ENCODE peak calls at places on chromosomes 7 and 10, in nine cellular contexts. One of them, this sample, is unnamed.

GRCh38 chr7:33874943-33875342 is 30.4 kb upstream of the BMPER start:
- ATAC-seq in activated naive CD4-positive, alpha-beta T cell treated with anti-CD3 and anti-CD28 coated beads, Interleukin-2, amount 50 U/mL, for 72 hours: no peak
- ATAC-seq in activated T-helper 17 cell treated with anti-CD3 and anti-CD28 coated beads, Interleukin-2, amount 50 U/mL, for 72 hours: no peak
- ATAC-seq in memory B cell: no peak
- ATAC-seq in left ventricle myocardium superior: peak
- ATAC-seq in T-cell: no peak
- ATAC-seq in omental fat pad: peak
- ATAC-seq in activated CD8-positive, alpha-beta T cell treated with anti-CD3 and anti-CD28 coated beads for 36 hours: no peak
- ATAC-seq in left lung: peak
- ATAC-seq in this sample: peak

GRCh38 chr7:47661051-47661714 is 79.3 kb upstream of the TNS3 start:
- ATAC-seq in activated CD8-positive, alpha-beta T cell treated with anti-CD3 and anti-CD28 coated beads for 36 hours: no peak
- ATAC-seq in activated T-helper 17 cell treated with anti-CD3 and anti-CD28 coated beads, Interleukin-2, amount 50 U/mL, for 72 hours: no peak
- ATAC-seq in left lung: no peak
- ATAC-seq in memory B cell: no peak
- ATAC-seq in T-cell: no peak
- ATAC-seq in omental fat pad: no peak
- ATAC-seq in activated naive CD4-positive, alpha-beta T cell treated with anti-CD3 and anti-CD28 coated beads, Interleukin-2, amount 50 U/mL, for 72 hours: peak
- ATAC-seq in left ventricle myocardium superior: no peak
- ATAC-seq in this sample: peak

GRCh38 chr10:93068411-93069244 is 5.1 kb upstream of the CYP26A1 start:
- ATAC-seq in activated T-helper 17 cell treated with anti-CD3 and anti-CD28 coated beads, Interleukin-2, amount 50 U/mL, for 72 hours: no peak
- ATAC-seq in T-cell: no peak
- ATAC-seq in omental fat pad: no peak
- ATAC-seq in left lung: no peak
- ATAC-seq in activated naive CD4-positive, alpha-beta T cell treated with anti-CD3 and anti-CD28 coated beads, Interleukin-2, amount 50 U/mL, for 72 hours: peak
- ATAC-seq in memory B cell: no peak
- ATAC-seq in activated CD8-positive, alpha-beta T cell treated with anti-CD3 and anti-CD28 coated beads for 36 hours: no peak
- ATAC-seq in left ventricle myocardium superior: no peak
- ATAC-seq in this sample: peak

GRCh38 chr7:42347616-42348015 is 110.6 kb upstream of the GLI3 start:
- ATAC-seq in left lung: no peak
- ATAC-seq in activated naive CD4-positive, alpha-beta T cell treated with anti-CD3 and anti-CD28 coated beads, Interleukin-2, amount 50 U/mL, for 72 hours: no peak
- ATAC-seq in memory B cell: no peak
- ATAC-seq in T-cell: no peak
- ATAC-seq in activated T-helper 17 cell treated with anti-CD3 and anti-CD28 coated beads, Interleukin-2, amount 50 U/mL, for 72 hours: no peak
- ATAC-seq in activated CD8-positive, alpha-beta T cell treated with anti-CD3 and anti-CD28 coated beads for 36 hours: no peak
- ATAC-seq in left ventricle myocardium superior: no peak
- ATAC-seq in omental fat pad: no peak
- ATAC-seq in this sample: no peak

GRCh38 chr10:35042783-35043182 is 47.4 kb downstream of the CUL2 start:
- ATAC-seq in T-cell: no peak
- ATAC-seq in memory B cell: no peak
- ATAC-seq in left lung: peak
- ATAC-seq in left ventricle myocardium superior: no peak
- ATAC-seq in omental fat pad: no peak
- ATAC-seq in activated naive CD4-positive, alpha-beta T cell treated with anti-CD3 and anti-CD28 coated beads, Interleukin-2, amount 50 U/mL, for 72 hours: no peak
- ATAC-seq in activated CD8-positive, alpha-beta T cell treated with anti-CD3 and anti-CD28 coated beads for 36 hours: no peak
- ATAC-seq in activated T-helper 17 cell treated with anti-CD3 and anti-CD28 coated beads, Interleukin-2, amount 50 U/mL, for 72 hours: no peak
- ATAC-seq in this sample: no peak

GRCh38 chr7:123533929-123534382 is 439 bp downstream of the IQUB start:
- ATAC-seq in activated T-helper 17 cell treated with anti-CD3 and anti-CD28 coated beads, Interleukin-2, amount 50 U/mL, for 72 hours: peak
- ATAC-seq in activated CD8-positive, alpha-beta T cell treated with anti-CD3 and anti-CD28 coated beads for 36 hours: no peak
- ATAC-seq in memory B cell: peak
- ATAC-seq in left lung: peak
- ATAC-seq in omental fat pad: no peak
- ATAC-seq in activated naive CD4-positive, alpha-beta T cell treated with anti-CD3 and anti-CD28 coated beads, Interleukin-2, amount 50 U/mL, for 72 hours: peak
- ATAC-seq in left ventricle myocardium superior: no peak
- ATAC-seq in T-cell: peak
- ATAC-seq in this sample: no peak

GRCh38 chr10:91296471-91296870 is 76.0 kb downstream of the PCGF5 start:
- ATAC-seq in left ventricle myocardium superior: no peak
- ATAC-seq in omental fat pad: no peak
- ATAC-seq in activated naive CD4-positive, alpha-beta T cell treated with anti-CD3 and anti-CD28 coated beads, Interleukin-2, amount 50 U/mL, for 72 hours: no peak
- ATAC-seq in activated CD8-positive, alpha-beta T cell treated with anti-CD3 and anti-CD28 coated beads for 36 hours: no peak
- ATAC-seq in T-cell: no peak
- ATAC-seq in memory B cell: no peak
- ATAC-seq in activated T-helper 17 cell treated with anti-CD3 and anti-CD28 coated beads, Interleukin-2, amount 50 U/mL, for 72 hours: no peak
- ATAC-seq in left lung: no peak
- ATAC-seq in this sample: no peak

GRCh38 chr7:79227035-79227434 is 226.4 kb downstream of the MAGI2 start:
- ATAC-seq in left lung: no peak
- ATAC-seq in T-cell: no peak
- ATAC-seq in activated T-helper 17 cell treated with anti-CD3 and anti-CD28 coated beads, Interleukin-2, amount 50 U/mL, for 72 hours: no peak
- ATAC-seq in activated naive CD4-positive, alpha-beta T cell treated with anti-CD3 and anti-CD28 coated beads, Interleukin-2, amount 50 U/mL, for 72 hours: no peak
- ATAC-seq in memory B cell: no peak
- ATAC-seq in omental fat pad: no peak
- ATAC-seq in activated CD8-positive, alpha-beta T cell treated with anti-CD3 and anti-CD28 coated beads for 36 hours: no peak
- ATAC-seq in left ventricle myocardium superior: no peak
- ATAC-seq in this sample: peak

GRCh38 chr10:113273151-113273876 is 279.5 kb upstream of the HABP2 start:
- ATAC-seq in left ventricle myocardium superior: peak
- ATAC-seq in omental fat pad: no peak
- ATAC-seq in activated CD8-positive, alpha-beta T cell treated with anti-CD3 and anti-CD28 coated beads for 36 hours: no peak
- ATAC-seq in activated naive CD4-positive, alpha-beta T cell treated with anti-CD3 and anti-CD28 coated beads, Interleukin-2, amount 50 U/mL, for 72 hours: no peak
- ATAC-seq in memory B cell: no peak
- ATAC-seq in activated T-helper 17 cell treated with anti-CD3 and anti-CD28 coated beads, Interleukin-2, amount 50 U/mL, for 72 hours: no peak
- ATAC-seq in left lung: peak
- ATAC-seq in T-cell: no peak
- ATAC-seq in this sample: no peak

GRCh38 chr10:63376560-63377304 is 89.0 kb downstream of the JMJD1C start:
- ATAC-seq in activated CD8-positive, alpha-beta T cell treated with anti-CD3 and anti-CD28 coated beads for 36 hours: no peak
- ATAC-seq in T-cell: no peak
- ATAC-seq in activated naive CD4-positive, alpha-beta T cell treated with anti-CD3 and anti-CD28 coated beads, Interleukin-2, amount 50 U/mL, for 72 hours: no peak
- ATAC-seq in left ventricle myocardium superior: no peak
- ATAC-seq in activated T-helper 17 cell treated with anti-CD3 and anti-CD28 coated beads, Interleukin-2, amount 50 U/mL, for 72 hours: no peak
- ATAC-seq in memory B cell: peak
- ATAC-seq in left lung: peak
- ATAC-seq in omental fat pad: no peak
- ATAC-seq in this sample: no peak

GRCh38 chr7:107069457-107069856 is 25.0 kb downstream of the PRKAR2B start:
- ATAC-seq in activated naive CD4-positive, alpha-beta T cell treated with anti-CD3 and anti-CD28 coated beads, Interleukin-2, amount 50 U/mL, for 72 hours: no peak
- ATAC-seq in activated T-helper 17 cell treated with anti-CD3 and anti-CD28 coated beads, Interleukin-2, amount 50 U/mL, for 72 hours: no peak
- ATAC-seq in T-cell: no peak
- ATAC-seq in activated CD8-positive, alpha-beta T cell treated with anti-CD3 and anti-CD28 coated beads for 36 hours: no peak
- ATAC-seq in left lung: no peak
- ATAC-seq in memory B cell: no peak
- ATAC-seq in left ventricle myocardium superior: no peak
- ATAC-seq in omental fat pad: peak
- ATAC-seq in this sample: no peak

GRCh38 chr10:82313401-82313800 is 438.4 kb downstream of the NRG3 start:
- ATAC-seq in memory B cell: no peak
- ATAC-seq in omental fat pad: no peak
- ATAC-seq in activated naive CD4-positive, alpha-beta T cell treated with anti-CD3 and anti-CD28 coated beads, Interleukin-2, amount 50 U/mL, for 72 hours: no peak
- ATAC-seq in left ventricle myocardium superior: no peak
- ATAC-seq in activated T-helper 17 cell treated with anti-CD3 and anti-CD28 coated beads, Interleukin-2, amount 50 U/mL, for 72 hours: no peak
- ATAC-seq in left lung: no peak
- ATAC-seq in activated CD8-positive, alpha-beta T cell treated with anti-CD3 and anti-CD28 coated beads for 36 hours: no peak
- ATAC-seq in T-cell: no peak
- ATAC-seq in this sample: no peak

GRCh38 chr7:85750454-85750949 is 563.6 kb upstream of the SEMA3D start:
- ATAC-seq in left lung: peak
- ATAC-seq in memory B cell: no peak
- ATAC-seq in activated CD8-positive, alpha-beta T cell treated with anti-CD3 and anti-CD28 coated beads for 36 hours: no peak
- ATAC-seq in activated T-helper 17 cell treated with anti-CD3 and anti-CD28 coated beads, Interleukin-2, amount 50 U/mL, for 72 hours: no peak
- ATAC-seq in omental fat pad: peak
- ATAC-seq in activated naive CD4-positive, alpha-beta T cell treated with anti-CD3 and anti-CD28 coated beads, Interleukin-2, amount 50 U/mL, for 72 hours: peak
- ATAC-seq in left ventricle myocardium superior: no peak
- ATAC-seq in T-cell: no peak
- ATAC-seq in this sample: peak

GRCh38 chr7:27730112-27730511 is 9.8 kb upstream of the TAX1BP1 start:
- ATAC-seq in T-cell: no peak
- ATAC-seq in activated naive CD4-positive, alpha-beta T cell treated with anti-CD3 and anti-CD28 coated beads, Interleukin-2, amount 50 U/mL, for 72 hours: no peak
- ATAC-seq in activated T-helper 17 cell treated with anti-CD3 and anti-CD28 coated beads, Interleukin-2, amount 50 U/mL, for 72 hours: no peak
- ATAC-seq in left lung: peak
- ATAC-seq in omental fat pad: no peak
- ATAC-seq in memory B cell: no peak
- ATAC-seq in activated CD8-positive, alpha-beta T cell treated with anti-CD3 and anti-CD28 coated beads for 36 hours: no peak
- ATAC-seq in left ventricle myocardium superior: peak
- ATAC-seq in this sample: no peak

GRCh38 chr10:70907619-70908425 is 19.5 kb upstream of the PCBD1 start:
- ATAC-seq in activated CD8-positive, alpha-beta T cell treated with anti-CD3 and anti-CD28 coated beads for 36 hours: no peak
- ATAC-seq in omental fat pad: no peak
- ATAC-seq in activated naive CD4-positive, alpha-beta T cell treated with anti-CD3 and anti-CD28 coated beads, Interleukin-2, amount 50 U/mL, for 72 hours: no peak
- ATAC-seq in activated T-helper 17 cell treated with anti-CD3 and anti-CD28 coated beads, Interleukin-2, amount 50 U/mL, for 72 hours: no peak
- ATAC-seq in left lung: no peak
- ATAC-seq in left ventricle myocardium superior: peak
- ATAC-seq in T-cell: no peak
- ATAC-seq in memory B cell: no peak
- ATAC-seq in this sample: no peak

GRCh38 chr10:104273899-104274575 is 5.1 kb downstream of the GSTO2 start:
- ATAC-seq in activated T-helper 17 cell treated with anti-CD3 and anti-CD28 coated beads, Interleukin-2, amount 50 U/mL, for 72 hours: no peak
- ATAC-seq in left ventricle myocardium superior: no peak
- ATAC-seq in left lung: no peak
- ATAC-seq in activated naive CD4-positive, alpha-beta T cell treated with anti-CD3 and anti-CD28 coated beads, Interleukin-2, amount 50 U/mL, for 72 hours: no peak
- ATAC-seq in T-cell: no peak
- ATAC-seq in activated CD8-positive, alpha-beta T cell treated with anti-CD3 and anti-CD28 coated beads for 36 hours: no peak
- ATAC-seq in omental fat pad: no peak
- ATAC-seq in memory B cell: no peak
- ATAC-seq in this sample: no peak

GRCh38 chr10:52187521-52188258 is 126.4 kb upstream of the DKK1 start:
- ATAC-seq in activated CD8-positive, alpha-beta T cell treated with anti-CD3 and anti-CD28 coated beads for 36 hours: no peak
- ATAC-seq in omental fat pad: no peak
- ATAC-seq in memory B cell: no peak
- ATAC-seq in left lung: no peak
- ATAC-seq in T-cell: no peak
- ATAC-seq in left ventricle myocardium superior: no peak
- ATAC-seq in activated naive CD4-positive, alpha-beta T cell treated with anti-CD3 and anti-CD28 coated beads, Interleukin-2, amount 50 U/mL, for 72 hours: no peak
- ATAC-seq in activated T-helper 17 cell treated with anti-CD3 and anti-CD28 coated beads, Interleukin-2, amount 50 U/mL, for 72 hours: no peak
- ATAC-seq in this sample: no peak

GRCh38 chr10:96670786-96671185 is 49.5 kb downstream of the PIK3AP1 start:
- ATAC-seq in left ventricle myocardium superior: no peak
- ATAC-seq in activated naive CD4-positive, alpha-beta T cell treated with anti-CD3 and anti-CD28 coated beads, Interleukin-2, amount 50 U/mL, for 72 hours: peak
- ATAC-seq in T-cell: no peak
- ATAC-seq in left lung: no peak
- ATAC-seq in activated T-helper 17 cell treated with anti-CD3 and anti-CD28 coated beads, Interleukin-2, amount 50 U/mL, for 72 hours: no peak
- ATAC-seq in omental fat pad: no peak
- ATAC-seq in activated CD8-positive, alpha-beta T cell treated with anti-CD3 and anti-CD28 coated beads for 36 hours: peak
- ATAC-seq in memory B cell: no peak
- ATAC-seq in this sample: no peak

GRCh38 chr7:101564778-101565211 is 64.3 kb downstream of the MYL10 start:
- ATAC-seq in T-cell: no peak
- ATAC-seq in left ventricle myocardium superior: no peak
- ATAC-seq in omental fat pad: no peak
- ATAC-seq in activated T-helper 17 cell treated with anti-CD3 and anti-CD28 coated beads, Interleukin-2, amount 50 U/mL, for 72 hours: no peak
- ATAC-seq in left lung: peak
- ATAC-seq in activated naive CD4-positive, alpha-beta T cell treated with anti-CD3 and anti-CD28 coated beads, Interleukin-2, amount 50 U/mL, for 72 hours: no peak
- ATAC-seq in memory B cell: no peak
- ATAC-seq in activated CD8-positive, alpha-beta T cell treated with anti-CD3 and anti-CD28 coated beads for 36 hours: no peak
- ATAC-seq in this sample: peak

GRCh38 chr7:29270979-29271658 is 76.5 kb downstream of the CHN2 start:
- ATAC-seq in left lung: no peak
- ATAC-seq in left ventricle myocardium superior: no peak
- ATAC-seq in omental fat pad: no peak
- ATAC-seq in memory B cell: no peak
- ATAC-seq in activated T-helper 17 cell treated with anti-CD3 and anti-CD28 coated beads, Interleukin-2, amount 50 U/mL, for 72 hours: peak
- ATAC-seq in activated naive CD4-positive, alpha-beta T cell treated with anti-CD3 and anti-CD28 coated beads, Interleukin-2, amount 50 U/mL, for 72 hours: peak
- ATAC-seq in T-cell: no peak
- ATAC-seq in activated CD8-positive, alpha-beta T cell treated with anti-CD3 and anti-CD28 coated beads for 36 hours: peak
- ATAC-seq in this sample: no peak

GRCh38 chr10:88833722-88834121 is 17.9 kb downstream of the ANKRD22 start:
- ATAC-seq in T-cell: no peak
- ATAC-seq in activated T-helper 17 cell treated with anti-CD3 and anti-CD28 coated beads, Interleukin-2, amount 50 U/mL, for 72 hours: no peak
- ATAC-seq in omental fat pad: no peak
- ATAC-seq in left ventricle myocardium superior: no peak
- ATAC-seq in activated CD8-positive, alpha-beta T cell treated with anti-CD3 and anti-CD28 coated beads for 36 hours: no peak
- ATAC-seq in activated naive CD4-positive, alpha-beta T cell treated with anti-CD3 and anti-CD28 coated beads, Interleukin-2, amount 50 U/mL, for 72 hours: no peak
- ATAC-seq in left lung: no peak
- ATAC-seq in memory B cell: no peak
- ATAC-seq in this sample: no peak

GRCh38 chr7:104956753-104957450 is 57.1 kb upstream of the KMT2E start:
- ATAC-seq in omental fat pad: no peak
- ATAC-seq in left lung: peak
- ATAC-seq in memory B cell: peak
- ATAC-seq in left ventricle myocardium superior: no peak
- ATAC-seq in activated T-helper 17 cell treated with anti-CD3 and anti-CD28 coated beads, Interleukin-2, amount 50 U/mL, for 72 hours: peak
- ATAC-seq in activated CD8-positive, alpha-beta T cell treated with anti-CD3 and anti-CD28 coated beads for 36 hours: peak
- ATAC-seq in T-cell: peak
- ATAC-seq in activated naive CD4-positive, alpha-beta T cell treated with anti-CD3 and anti-CD28 coated beads, Interleukin-2, amount 50 U/mL, for 72 hours: peak
- ATAC-seq in this sample: peak

GRCh38 chr10:14017380-14017943 is 313.3 kb downstream of the FRMD4A start:
- ATAC-seq in left ventricle myocardium superior: no peak
- ATAC-seq in activated T-helper 17 cell treated with anti-CD3 and anti-CD28 coated beads, Interleukin-2, amount 50 U/mL, for 72 hours: no peak
- ATAC-seq in left lung: no peak
- ATAC-seq in activated CD8-positive, alpha-beta T cell treated with anti-CD3 and anti-CD28 coated beads for 36 hours: no peak
- ATAC-seq in T-cell: no peak
- ATAC-seq in memory B cell: no peak
- ATAC-seq in omental fat pad: no peak
- ATAC-seq in activated naive CD4-positive, alpha-beta T cell treated with anti-CD3 and anti-CD28 coated beads, Interleukin-2, amount 50 U/mL, for 72 hours: no peak
- ATAC-seq in this sample: peak

GRCh38 chr7:2031496-2031895 is 201.2 kb downstream of the MAD1L1 start:
- ATAC-seq in left lung: no peak
- ATAC-seq in activated CD8-positive, alpha-beta T cell treated with anti-CD3 and anti-CD28 coated beads for 36 hours: peak
- ATAC-seq in T-cell: no peak
- ATAC-seq in memory B cell: no peak
- ATAC-seq in activated naive CD4-positive, alpha-beta T cell treated with anti-CD3 and anti-CD28 coated beads, Interleukin-2, amount 50 U/mL, for 72 hours: peak
- ATAC-seq in omental fat pad: no peak
- ATAC-seq in activated T-helper 17 cell treated with anti-CD3 and anti-CD28 coated beads, Interleukin-2, amount 50 U/mL, for 72 hours: no peak
- ATAC-seq in left ventricle myocardium superior: peak
- ATAC-seq in this sample: no peak

GRCh38 chr7:157841757-157842390 is 505.1 kb downstream of the DNAJB6 start:
- ATAC-seq in activated CD8-positive, alpha-beta T cell treated with anti-CD3 and anti-CD28 coated beads for 36 hours: no peak
- ATAC-seq in memory B cell: no peak
- ATAC-seq in activated T-helper 17 cell treated with anti-CD3 and anti-CD28 coated beads, Interleukin-2, amount 50 U/mL, for 72 hours: no peak
- ATAC-seq in omental fat pad: no peak
- ATAC-seq in activated naive CD4-positive, alpha-beta T cell treated with anti-CD3 and anti-CD28 coated beads, Interleukin-2, amount 50 U/mL, for 72 hours: no peak
- ATAC-seq in left lung: no peak
- ATAC-seq in T-cell: no peak
- ATAC-seq in left ventricle myocardium superior: no peak
- ATAC-seq in this sample: no peak

GRCh38 chr7:137642467-137642866 is 204.3 kb downstream of the DGKI start:
- ATAC-seq in left lung: peak
- ATAC-seq in activated CD8-positive, alpha-beta T cell treated with anti-CD3 and anti-CD28 coated beads for 36 hours: no peak
- ATAC-seq in activated naive CD4-positive, alpha-beta T cell treated with anti-CD3 and anti-CD28 coated beads, Interleukin-2, amount 50 U/mL, for 72 hours: no peak
- ATAC-seq in omental fat pad: no peak
- ATAC-seq in T-cell: no peak
- ATAC-seq in memory B cell: no peak
- ATAC-seq in activated T-helper 17 cell treated with anti-CD3 and anti-CD28 coated beads, Interleukin-2, amount 50 U/mL, for 72 hours: no peak
- ATAC-seq in left ventricle myocardium superior: no peak
- ATAC-seq in this sample: no peak

GRCh38 chr7:100200693-100201092 is 19.1 kb upstream of the PVRIG start:
- ATAC-seq in left lung: no peak
- ATAC-seq in activated CD8-positive, alpha-beta T cell treated with anti-CD3 and anti-CD28 coated beads for 36 hours: no peak
- ATAC-seq in activated T-helper 17 cell treated with anti-CD3 and anti-CD28 coated beads, Interleukin-2, amount 50 U/mL, for 72 hours: no peak
- ATAC-seq in left ventricle myocardium superior: no peak
- ATAC-seq in T-cell: no peak
- ATAC-seq in omental fat pad: no peak
- ATAC-seq in activated naive CD4-positive, alpha-beta T cell treated with anti-CD3 and anti-CD28 coated beads, Interleukin-2, amount 50 U/mL, for 72 hours: no peak
- ATAC-seq in memory B cell: no peak
- ATAC-seq in this sample: no peak

GRCh38 chr10:5014936-5015335 is 11.3 kb upstream of the AKR1C2 start:
- ATAC-seq in memory B cell: no peak
- ATAC-seq in T-cell: no peak
- ATAC-seq in activated naive CD4-positive, alpha-beta T cell treated with anti-CD3 and anti-CD28 coated beads, Interleukin-2, amount 50 U/mL, for 72 hours: no peak
- ATAC-seq in omental fat pad: no peak
- ATAC-seq in left lung: peak
- ATAC-seq in left ventricle myocardium superior: peak
- ATAC-seq in activated CD8-positive, alpha-beta T cell treated with anti-CD3 and anti-CD28 coated beads for 36 hours: no peak
- ATAC-seq in activated T-helper 17 cell treated with anti-CD3 and anti-CD28 coated beads, Interleukin-2, amount 50 U/mL, for 72 hours: no peak
- ATAC-seq in this sample: peak

GRCh38 chr10:119422685-119423509 is 119.6 kb downstream of the RGS10 start:
- ATAC-seq in omental fat pad: no peak
- ATAC-seq in T-cell: no peak
- ATAC-seq in activated CD8-positive, alpha-beta T cell treated with anti-CD3 and anti-CD28 coated beads for 36 hours: no peak
- ATAC-seq in activated T-helper 17 cell treated with anti-CD3 and anti-CD28 coated beads, Interleukin-2, amount 50 U/mL, for 72 hours: no peak
- ATAC-seq in left lung: peak
- ATAC-seq in memory B cell: no peak
- ATAC-seq in left ventricle myocardium superior: no peak
- ATAC-seq in activated naive CD4-positive, alpha-beta T cell treated with anti-CD3 and anti-CD28 coated beads, Interleukin-2, amount 50 U/mL, for 72 hours: no peak
- ATAC-seq in this sample: no peak

GRCh38 chr7:16712916-16713315 is 40.6 kb upstream of the TSPAN13 start:
- ATAC-seq in activated T-helper 17 cell treated with anti-CD3 and anti-CD28 coated beads, Interleukin-2, amount 50 U/mL, for 72 hours: peak
- ATAC-seq in T-cell: no peak
- ATAC-seq in omental fat pad: no peak
- ATAC-seq in activated naive CD4-positive, alpha-beta T cell treated with anti-CD3 and anti-CD28 coated beads, Interleukin-2, amount 50 U/mL, for 72 hours: peak
- ATAC-seq in activated CD8-positive, alpha-beta T cell treated with anti-CD3 and anti-CD28 coated beads for 36 hours: no peak
- ATAC-seq in left ventricle myocardium superior: no peak
- ATAC-seq in memory B cell: no peak
- ATAC-seq in left lung: no peak
- ATAC-seq in this sample: no peak

GRCh38 chr10:52755297-52756062 is 17.1 kb downstream of the MBL2 start:
- ATAC-seq in left lung: peak
- ATAC-seq in omental fat pad: no peak
- ATAC-seq in activated T-helper 17 cell treated with anti-CD3 and anti-CD28 coated beads, Interleukin-2, amount 50 U/mL, for 72 hours: no peak
- ATAC-seq in activated CD8-positive, alpha-beta T cell treated with anti-CD3 and anti-CD28 coated beads for 36 hours: no peak
- ATAC-seq in memory B cell: no peak
- ATAC-seq in T-cell: no peak
- ATAC-seq in activated naive CD4-positive, alpha-beta T cell treated with anti-CD3 and anti-CD28 coated beads, Interleukin-2, amount 50 U/mL, for 72 hours: no peak
- ATAC-seq in left ventricle myocardium superior: peak
- ATAC-seq in this sample: no peak